ENCODE peak calls at places on chromosomes 1 and 21, in six cellular contexts. One of them, this sample, is unnamed.

GRCh38 chr21:36504067-36505058 is 24.4 kb upstream of the CLDN14 start:
- DNase-seq in psoas muscle: no peak
- DNase-seq in HCT116: peak
- DNase-seq in osteoblast: no peak
- DNase-seq in tibial nerve: no peak
- DNase-seq in heart right ventricle: no peak
- DNase-seq in this sample: no peak

GRCh38 chr1:27137022-27137542 is 17.8 kb downstream of the SLC9A1 start:
- DNase-seq in tibial nerve: peak
- DNase-seq in psoas muscle: peak
- DNase-seq in HCT116: no peak
- DNase-seq in osteoblast: no peak
- DNase-seq in heart right ventricle: peak
- DNase-seq in this sample: peak

GRCh38 chr1:54405894-54406293 is 300 bp downstream of the SSBP3 start:
- DNase-seq in psoas muscle: no peak
- DNase-seq in HCT116: no peak
- DNase-seq in heart right ventricle: no peak
- DNase-seq in osteoblast: no peak
- DNase-seq in tibial nerve: no peak
- DNase-seq in this sample: no peak

GRCh38 chr1:66617362-66617761 is 83.4 kb downstream of the SGIP1 start:
- DNase-seq in heart right ventricle: no peak
- DNase-seq in tibial nerve: no peak
- DNase-seq in HCT116: no peak
- DNase-seq in psoas muscle: no peak
- DNase-seq in osteoblast: no peak
- DNase-seq in this sample: no peak

GRCh38 chr1:225921734-225922709 is 2.0 kb downstream of the PYCR2 start:
- DNase-seq in psoas muscle: no peak
- DNase-seq in heart right ventricle: no peak
- DNase-seq in osteoblast: no peak
- DNase-seq in tibial nerve: no peak
- DNase-seq in HCT116: no peak
- DNase-seq in this sample: no peak

GRCh38 chr1:153515504-153516394 is 20.0 kb downstream of the S100A6 start:
- DNase-seq in tibial nerve: no peak
- DNase-seq in HCT116: no peak
- DNase-seq in psoas muscle: no peak
- DNase-seq in heart right ventricle: no peak
- DNase-seq in osteoblast: no peak
- DNase-seq in this sample: no peak

GRCh38 chr1:96643519-96643918 is 78.1 kb upstream of the PTBP2 start:
- DNase-seq in HCT116: no peak
- DNase-seq in psoas muscle: no peak
- DNase-seq in osteoblast: no peak
- DNase-seq in heart right ventricle: no peak
- DNase-seq in tibial nerve: no peak
- DNase-seq in this sample: no peak

GRCh38 chr1:916173-917075 is 7.3 kb upstream of the SAMD11 start:
- DNase-seq in heart right ventricle: peak
- DNase-seq in HCT116: no peak
- DNase-seq in osteoblast: peak
- DNase-seq in psoas muscle: peak
- DNase-seq in tibial nerve: no peak
- DNase-seq in this sample: peak

GRCh38 chr1:22379566-22379965 is 72.1 kb upstream of the ZBTB40 start:
- DNase-seq in tibial nerve: no peak
- DNase-seq in heart right ventricle: no peak
- DNase-seq in psoas muscle: no peak
- DNase-seq in osteoblast: no peak
- DNase-seq in HCT116: no peak
- DNase-seq in this sample: no peak

GRCh38 chr1:200776949-200777348 is 38.3 kb downstream of the CAMSAP2 start:
- DNase-seq in heart right ventricle: no peak
- DNase-seq in osteoblast: no peak
- DNase-seq in HCT116: no peak
- DNase-seq in tibial nerve: no peak
- DNase-seq in psoas muscle: no peak
- DNase-seq in this sample: no peak

GRCh38 chr1:89022167-89022959 is at the start of gene GBP3:
- DNase-seq in heart right ventricle: no peak
- DNase-seq in osteoblast: peak
- DNase-seq in tibial nerve: no peak
- DNase-seq in psoas muscle: no peak
- DNase-seq in HCT116: peak
- DNase-seq in this sample: no peak

GRCh38 chr1:21524686-21525339 is 15.6 kb downstream of the ALPL start:
- DNase-seq in tibial nerve: no peak
- DNase-seq in psoas muscle: no peak
- DNase-seq in osteoblast: no peak
- DNase-seq in HCT116: no peak
- DNase-seq in heart right ventricle: no peak
- DNase-seq in this sample: no peak

GRCh38 chr1:172292840-172293239 is 127.6 kb upstream of the C1orf105 start:
- DNase-seq in HCT116: no peak
- DNase-seq in heart right ventricle: no peak
- DNase-seq in osteoblast: no peak
- DNase-seq in psoas muscle: no peak
- DNase-seq in tibial nerve: no peak
- DNase-seq in this sample: no peak

GRCh38 chr1:4172659-4173599 is 272.9 kb upstream of the C1orf174 start:
- DNase-seq in heart right ventricle: no peak
- DNase-seq in osteoblast: peak
- DNase-seq in HCT116: peak
- DNase-seq in psoas muscle: no peak
- DNase-seq in tibial nerve: no peak
- DNase-seq in this sample: peak

GRCh38 chr21:27366846-27367245 is 400.0 kb upstream of the ADAMTS5 start:
- DNase-seq in HCT116: no peak
- DNase-seq in tibial nerve: no peak
- DNase-seq in osteoblast: no peak
- DNase-seq in heart right ventricle: no peak
- DNase-seq in psoas muscle: no peak
- DNase-seq in this sample: no peak

GRCh38 chr1:187862506-187862905 is 1033.8 kb downstream of the PLA2G4A start:
- DNase-seq in osteoblast: no peak
- DNase-seq in HCT116: no peak
- DNase-seq in heart right ventricle: no peak
- DNase-seq in psoas muscle: no peak
- DNase-seq in tibial nerve: no peak
- DNase-seq in this sample: no peak

GRCh38 chr1:151619489-151620093 is 7.7 kb downstream of the SNX27 start:
- DNase-seq in tibial nerve: no peak
- DNase-seq in psoas muscle: no peak
- DNase-seq in HCT116: no peak
- DNase-seq in osteoblast: no peak
- DNase-seq in heart right ventricle: no peak
- DNase-seq in this sample: no peak

GRCh38 chr1:189605236-189605635 is 872.4 kb downstream of the BRINP3 start:
- DNase-seq in tibial nerve: no peak
- DNase-seq in heart right ventricle: no peak
- DNase-seq in osteoblast: no peak
- DNase-seq in psoas muscle: no peak
- DNase-seq in HCT116: no peak
- DNase-seq in this sample: no peak
- H3K4me3 ChIP-seq in tibial nerve: no peak
- H3K4me3 ChIP-seq in heart right ventricle: no peak
- H3K4me3 ChIP-seq in osteoblast: no peak
- H3K4me3 ChIP-seq in psoas muscle: no peak
- H3K4me3 ChIP-seq in HCT116: no peak
- H3K4me3 ChIP-seq in this sample: no peak

GRCh38 chr1:161051219-161051618 is 5.4 kb upstream of the USF1 start:
- DNase-seq in psoas muscle: no peak
- DNase-seq in osteoblast: peak
- DNase-seq in HCT116: no peak
- DNase-seq in tibial nerve: no peak
- DNase-seq in heart right ventricle: no peak
- DNase-seq in this sample: no peak

GRCh38 chr1:161046574-161047167 is 894 bp upstream of the USF1 start:
- DNase-seq in tibial nerve: no peak
- DNase-seq in psoas muscle: no peak
- DNase-seq in HCT116: no peak
- DNase-seq in heart right ventricle: no peak
- DNase-seq in osteoblast: peak
- DNase-seq in this sample: no peak

GRCh38 chr1:161047436-161048420 is 2.0 kb upstream of the USF1 start:
- DNase-seq in tibial nerve: no peak
- DNase-seq in HCT116: no peak
- DNase-seq in osteoblast: peak
- DNase-seq in psoas muscle: no peak
- DNase-seq in heart right ventricle: no peak
- DNase-seq in this sample: no peak

GRCh38 chr1:161045749-161046573 is at the start of gene USF1:
- DNase-seq in osteoblast: peak
- DNase-seq in tibial nerve: peak
- DNase-seq in psoas muscle: peak
- DNase-seq in HCT116: peak
- DNase-seq in heart right ventricle: peak
- DNase-seq in this sample: peak

DNA sequence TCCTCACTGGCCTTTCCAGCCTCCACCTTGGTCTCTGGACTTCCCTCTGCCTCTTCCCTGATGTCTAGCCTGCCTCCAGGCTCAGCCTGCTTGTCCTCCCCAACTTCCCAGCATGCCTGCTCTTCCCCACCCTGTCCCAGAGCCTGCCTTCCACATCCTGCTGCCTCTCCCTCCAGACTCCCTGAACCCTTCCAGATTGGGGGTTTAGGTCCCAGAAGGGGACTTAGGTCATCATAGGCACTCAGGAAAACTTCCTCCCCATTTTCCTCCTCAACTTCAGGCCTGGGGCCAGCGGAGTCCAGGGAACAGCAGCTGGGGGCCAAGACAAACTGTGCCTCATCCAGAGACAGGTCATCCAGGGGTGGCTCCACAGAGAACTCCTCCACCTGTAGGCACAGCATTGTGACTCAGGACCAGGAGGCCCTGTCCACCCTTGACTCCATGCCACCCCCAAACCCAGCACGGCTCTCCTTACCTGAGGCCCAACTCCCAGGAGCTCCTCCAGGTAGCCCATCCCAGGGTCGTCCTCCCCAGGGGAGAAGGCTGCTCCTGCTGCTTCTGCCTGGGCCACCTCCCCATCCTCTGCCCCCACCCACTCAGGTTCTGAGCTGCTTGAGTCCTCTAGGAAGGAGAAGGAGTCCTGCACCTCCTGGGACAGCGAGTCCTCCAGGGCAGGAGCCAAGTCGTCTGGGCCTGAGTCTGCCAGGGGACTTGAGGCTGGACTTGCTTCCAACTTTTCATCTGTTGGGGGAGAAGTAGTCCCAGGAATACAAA is 3.4 kb upstream of the USF1 start:
- DNase-seq in tibial nerve: no peak
- DNase-seq in psoas muscle: no peak
- DNase-seq in osteoblast: peak
- DNase-seq in heart right ventricle: no peak
- DNase-seq in HCT116: no peak
- DNase-seq in this sample: no peak
- H3K27ac ChIP-seq in tibial nerve: no peak
- H3K27ac ChIP-seq in psoas muscle: no peak
- H3K27ac ChIP-seq in osteoblast: no peak
- H3K27ac ChIP-seq in heart right ventricle: no peak
- H3K27ac ChIP-seq in HCT116: no peak
- H3K27ac ChIP-seq in this sample: no peak

DNA sequence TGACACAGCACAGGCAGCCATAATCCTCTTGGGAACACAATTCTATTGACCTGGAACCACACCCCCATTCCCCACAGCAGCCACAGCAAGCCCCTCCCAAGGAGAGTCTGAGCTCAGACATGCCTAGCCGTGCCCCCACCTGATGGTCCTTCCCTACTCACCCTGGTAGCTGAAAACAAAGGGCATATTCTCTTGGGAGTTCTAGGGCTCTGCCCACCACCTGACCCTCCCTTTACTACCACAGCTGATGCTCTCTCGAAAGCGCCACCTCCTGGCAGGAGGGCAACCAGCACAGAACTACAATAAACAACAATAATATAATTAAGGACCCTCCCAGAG is 184.8 kb upstream of the COA6 start:
- DNase-seq in osteoblast: no peak
- DNase-seq in heart right ventricle: no peak
- DNase-seq in tibial nerve: no peak
- DNase-seq in psoas muscle: no peak
- DNase-seq in HCT116: peak
- DNase-seq in this sample: no peak
- TF ChIP-seq CTCF in osteoblast: no peak
- TF ChIP-seq CTCF in heart right ventricle: no peak
- TF ChIP-seq CTCF in tibial nerve: no peak
- TF ChIP-seq CTCF in psoas muscle: no peak
- TF ChIP-seq CTCF in HCT116: peak
- TF ChIP-seq CTCF in this sample: no peak

GRCh38 chr1:113320972-113321680 is 69.2 kb upstream of the MAGI3 start:
- DNase-seq in HCT116: no peak
- DNase-seq in psoas muscle: no peak
- DNase-seq in osteoblast: no peak
- DNase-seq in heart right ventricle: no peak
- DNase-seq in tibial nerve: no peak
- DNase-seq in this sample: no peak
- H3K4me3 ChIP-seq in HCT116: no peak
- H3K4me3 ChIP-seq in psoas muscle: no peak
- H3K4me3 ChIP-seq in osteoblast: no peak
- H3K4me3 ChIP-seq in heart right ventricle: no peak
- H3K4me3 ChIP-seq in tibial nerve: no peak
- H3K4me3 ChIP-seq in this sample: no peak